ENCODE peak calls at places on chromosome 6, in five cellular contexts. P, E, A, N and U are unnamed samples.

GRCh38 chr6:17103715-17104114 is 1.9 kb downstream of the STMND1 start:
- DNase-seq in P (no peak), E (no peak), A (peak), N (peak), U (peak)

GRCh38 chr6:39365281-39366074 is 43.0 kb upstream of the KCNK16 start:
- DNase-seq in P (no peak), E (no peak), A (no peak), N (peak), U (peak)

GRCh38 chr6:73263570-73263909 is 544 bp upstream of the KHDC1 start:
- DNase-seq in P (no peak), E (no peak), A (no peak), N (no peak), U (peak)

GRCh38 chr6:33427585-33428218 is 7.8 kb downstream of the SYNGAP1 start:
- DNase-seq in P (peak), E (peak), A (peak), N (peak), U (peak)

GRCh38 chr6:113901482-113901881 is 44.3 kb downstream of the MARCKS start:
- DNase-seq in P (no peak), E (no peak), A (no peak), N (no peak), U (peak)

GRCh38 chr6:88616380-88616779 is 347.0 kb downstream of the RNGTT start:
- DNase-seq in P (no peak), E (no peak), A (no peak), N (no peak), U (no peak)

GRCh38 chr6:34580707-34581560 is 24.8 kb upstream of the SPDEF start:
- DNase-seq in P (no peak), E (no peak), A (no peak), N (no peak), U (no peak)

GRCh38 chr6:115570326-115570725 is 490.4 kb downstream of the FRK start:
- DNase-seq in P (no peak), E (no peak), A (peak), N (no peak), U (no peak)

GRCh38 chr6:11025911-11026635 is 18.0 kb downstream of the ELOVL2 start:
- DNase-seq in P (peak), E (peak), A (peak), N (no peak), U (no peak)

GRCh38 chr6:46491201-46491788 is at the start of gene RCAN2:
- DNase-seq in P (peak), E (peak), A (peak), N (peak), U (peak)

GRCh38 chr6:20334334-20334733 is 67.3 kb upstream of the E2F3 start:
- DNase-seq in P (no peak), E (no peak), A (peak), N (no peak), U (no peak)

GRCh38 chr6:65760285-65760684 is 53.3 kb upstream of the EYS start:
- DNase-seq in P (no peak), E (no peak), A (no peak), N (peak), U (peak)

GRCh38 chr6:78746457-78746856 is 120.9 kb upstream of the IRAK1BP1 start:
- DNase-seq in P (no peak), E (no peak), A (no peak), N (no peak), U (peak)

GRCh38 chr6:125658125-125658524 is 91.3 kb upstream of the HEY2 start:
- DNase-seq in P (no peak), E (no peak), A (no peak), N (no peak), U (no peak)

GRCh38 chr6:161903584-161904232 is 629.8 kb upstream of the AGPAT4 start:
- DNase-seq in P (peak), E (no peak), A (no peak), N (no peak), U (no peak)

GRCh38 chr6:152572395-152573061 is 64.6 kb downstream of the SYNE1 start:
- DNase-seq in P (no peak), E (no peak), A (peak), N (peak), U (peak)

GRCh38 chr6:159999240-159999671 is 30.4 kb downstream of the IGF2R start:
- DNase-seq in P (no peak), E (no peak), A (no peak), N (no peak), U (no peak)

GRCh38 chr6:142275146-142276006 is 26.4 kb upstream of the ADGRG6 start:
- DNase-seq in P (peak), E (no peak), A (peak), N (peak), U (peak)

GRCh38 chr6:113476937-113477839 is 380.0 kb upstream of the MARCKS start:
- DNase-seq in P (no peak), E (no peak), A (no peak), N (peak), U (peak)

DNA sequence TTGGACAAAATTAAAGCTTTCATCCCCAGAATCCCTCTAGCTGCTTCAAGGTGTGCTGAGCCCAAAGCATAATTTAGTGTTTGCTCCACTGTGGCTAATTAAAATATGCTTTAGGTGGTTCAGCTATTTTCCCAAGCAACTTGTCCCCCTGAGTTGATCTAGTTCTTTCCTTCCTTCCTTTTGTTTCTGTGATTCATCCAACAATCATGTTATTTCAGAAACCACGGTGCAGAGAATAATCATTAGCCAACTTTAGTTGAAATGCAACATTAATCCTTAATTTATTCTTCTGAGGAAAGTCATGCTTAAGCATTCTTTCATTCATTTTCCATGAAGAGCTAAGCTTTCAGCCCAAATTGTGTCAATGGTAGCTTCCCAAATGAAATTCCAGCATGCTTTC is 209.1 kb upstream of the NT5E start:
- DNase-seq in P (no peak), E (peak), A (no peak), N (no peak), U (peak)
- TF ChIP-seq EZH2phosphoT487 in P (no peak), E (no peak), A (no peak), N (no peak), U (no peak)

DNA sequence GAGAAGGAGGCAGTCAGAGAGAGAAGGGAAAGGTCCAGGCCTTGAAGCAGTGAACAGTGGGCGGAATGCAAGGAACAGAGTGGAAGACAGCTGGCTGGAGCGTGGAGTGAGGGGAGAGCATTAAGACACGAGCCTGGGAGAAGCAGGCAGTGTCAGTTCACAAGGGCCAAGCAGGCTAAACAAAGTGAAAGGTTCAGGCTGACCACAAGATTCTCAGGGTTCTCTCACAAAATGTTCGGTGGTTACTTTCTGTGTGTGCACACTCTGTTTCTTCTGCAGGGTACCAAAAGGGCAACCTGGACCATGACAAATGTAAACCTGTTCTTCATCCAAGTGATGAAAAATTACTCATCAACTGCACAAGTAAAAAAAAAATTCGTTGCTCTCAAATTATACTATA is 56.0 kb upstream of the SEC63 start:
- DNase-seq in P (no peak), E (no peak), A (no peak), N (no peak), U (no peak)
- H3K27ac ChIP-seq in P (no peak), E (no peak), A (no peak), N (no peak), U (no peak)

DNA sequence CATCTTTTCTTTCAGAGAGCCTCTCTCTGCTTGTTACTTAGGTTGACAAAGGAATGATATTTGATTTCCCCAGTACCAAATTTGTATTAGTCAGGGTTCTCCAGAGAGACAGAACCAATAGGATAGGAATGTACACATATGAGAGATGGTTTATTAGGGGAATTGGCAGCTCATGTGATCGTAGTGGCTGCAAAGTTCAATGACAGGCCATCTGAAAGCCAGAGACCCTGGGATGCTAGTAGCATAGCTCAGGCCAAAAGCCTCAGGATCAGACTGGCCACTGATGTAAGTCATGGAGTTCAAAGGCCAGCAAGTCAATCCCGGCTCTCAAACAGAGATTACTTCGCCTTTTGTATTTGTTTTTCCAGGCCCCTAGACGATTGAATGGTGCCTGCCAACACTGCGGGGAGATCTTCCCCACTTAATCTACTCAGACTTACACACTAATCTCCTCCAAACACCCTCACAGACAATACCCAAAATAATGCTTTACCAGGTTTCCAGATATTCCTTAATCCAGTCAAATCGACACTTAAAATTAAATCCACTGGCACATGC is 215.5 kb downstream of the ALDH8A1 start:
- DNase-seq in P (no peak), E (peak), A (no peak), N (no peak), U (no peak)
- TF ChIP-seq EZH2phosphoT487 in P (no peak), E (peak), A (no peak), N (no peak), U (no peak)

GRCh38 chr6:136762022-136762975 is 30.0 kb downstream of the MAP3K5 start:
- DNase-seq in P (no peak), E (no peak), A (no peak), N (no peak), U (no peak)

GRCh38 chr6:136763716-136764521 is 28.4 kb downstream of the MAP3K5 start:
- DNase-seq in P (no peak), E (no peak), A (no peak), N (no peak), U (no peak)

GRCh38 chr6:136763255-136763654 is 29.0 kb downstream of the MAP3K5 start:
- DNase-seq in P (no peak), E (no peak), A (no peak), N (no peak), U (no peak)

GRCh38 chr6:136766274-136766673 is 26.0 kb downstream of the MAP3K5 start:
- DNase-seq in P (no peak), E (no peak), A (no peak), N (no peak), U (no peak)

DNA sequence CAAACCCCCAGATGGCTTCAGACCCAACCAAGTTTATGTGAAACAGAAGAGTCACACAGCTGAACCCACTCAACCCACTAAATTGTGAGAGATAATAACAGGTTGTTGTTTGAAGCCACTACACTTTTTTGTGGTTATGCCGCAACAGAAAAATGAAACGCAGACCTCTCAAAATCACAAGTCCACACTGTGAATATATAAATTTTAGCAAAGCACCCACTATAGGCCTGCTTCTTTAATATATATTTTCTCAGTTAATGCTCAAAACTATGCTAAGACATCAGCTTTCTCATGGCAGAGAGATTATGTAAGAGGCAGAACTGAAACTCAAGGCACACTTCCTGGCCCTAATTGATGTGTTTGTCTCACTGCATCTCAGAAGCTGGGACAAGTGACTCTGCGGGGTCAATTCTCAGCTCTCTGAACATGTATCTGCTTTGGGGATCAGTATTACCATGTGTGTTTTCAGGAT is 27.7 kb downstream of the MAP3K5 start:
- DNase-seq in P (no peak), E (no peak), A (no peak), N (no peak), U (no peak)
- H3K27ac ChIP-seq in P (no peak), E (no peak), A (no peak), N (no peak), U (no peak)

GRCh38 chr6:19301980-19302379 is 535.2 kb upstream of the ID4 start:
- DNase-seq in P (no peak), E (peak), A (no peak), N (peak), U (peak)

GRCh38 chr6:19298422-19298821 is 538.7 kb upstream of the ID4 start:
- DNase-seq in P (no peak), E (no peak), A (peak), N (no peak), U (no peak)

GRCh38 chr6:19303381-19303780 is 533.8 kb upstream of the ID4 start:
- DNase-seq in P (no peak), E (no peak), A (no peak), N (no peak), U (peak)

DNA sequence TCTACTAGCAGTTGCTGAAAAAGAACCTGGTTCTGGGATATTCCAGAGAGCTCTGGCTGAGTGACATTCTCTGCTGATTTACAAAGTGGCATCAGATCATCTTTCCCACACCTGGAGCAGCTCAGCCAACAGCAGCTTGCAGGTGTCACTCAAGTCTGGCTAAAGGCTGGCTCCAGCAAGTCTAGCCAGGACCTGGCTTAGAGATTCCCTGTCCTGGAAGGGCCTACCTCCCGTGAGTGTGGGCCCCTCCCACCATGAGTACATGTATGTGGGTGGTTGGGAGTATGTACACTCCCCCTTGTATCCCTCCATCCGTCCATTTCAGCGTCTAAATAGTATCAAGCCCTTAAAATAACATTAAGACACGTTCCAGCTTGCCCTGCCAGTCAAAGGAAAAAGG is 539.3 kb upstream of the ID4 start:
- DNase-seq in P (no peak), E (no peak), A (peak), N (no peak), U (no peak)
- TF ChIP-seq EZH2phosphoT487 in P (no peak), E (no peak), A (no peak), N (no peak), U (no peak)

GRCh38 chr6:54875539-54875938 is 29.0 kb downstream of the FAM83B start:
- DNase-seq in P (no peak), E (no peak), A (no peak), N (no peak), U (no peak)
- H3K27ac ChIP-seq in P (no peak), E (no peak), A (no peak), N (peak), U (no peak)

GRCh38 chr6:53235508-53235907 is 86.9 kb upstream of the GCM1 start:
- DNase-seq in P (no peak), E (no peak), A (no peak), N (no peak), U (no peak)

GRCh38 chr6:53238311-53238710 is 89.7 kb upstream of the GCM1 start:
- DNase-seq in P (no peak), E (no peak), A (no peak), N (no peak), U (no peak)

GRCh38 chr6:53236241-53236640 is 87.6 kb upstream of the GCM1 start:
- DNase-seq in P (no peak), E (no peak), A (no peak), N (no peak), U (no peak)

GRCh38 chr6:53230775-53231467 is 82.3 kb upstream of the GCM1 start:
- DNase-seq in P (no peak), E (no peak), A (no peak), N (no peak), U (no peak)

DNA sequence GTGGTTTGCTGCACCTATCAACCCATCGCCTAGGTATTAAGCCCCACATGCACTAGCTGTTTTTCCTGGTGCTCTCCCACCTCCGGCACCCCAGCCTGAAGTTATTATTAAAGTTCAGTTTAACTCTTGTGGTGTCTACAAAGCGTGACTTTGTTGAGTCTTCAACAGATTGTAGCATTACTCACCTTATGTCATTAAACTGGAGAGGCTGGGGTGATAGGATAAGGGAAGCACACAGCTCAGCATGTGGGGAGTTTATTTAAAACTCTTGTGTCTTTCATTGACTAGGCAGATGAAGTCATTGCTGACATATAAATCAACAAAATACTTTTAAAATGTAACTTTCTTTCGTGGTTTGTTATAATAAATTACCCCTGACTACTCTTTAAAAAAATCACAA is 84.7 kb upstream of the GCM1 start:
- DNase-seq in P (no peak), E (no peak), A (no peak), N (peak), U (no peak)
- TF ChIP-seq EZH2phosphoT487 in P (no peak), E (no peak), A (no peak), N (no peak), U (no peak)